ENCODE peak calls at places on chromosomes 12 and 14, in six cellular contexts. N, Y, W, K, B and A are unnamed samples.

GRCh38 chr14:90491221-90491867 is 94.5 kb downstream of the CALM1 start:
- DNase-seq in N (peak; percentile 73), Y (peak; percentile 20), W (no peak), K (no peak), B (peak; percentile 58), A (peak; percentile 5)

GRCh38 chr12:111636209-111636928 is 37.3 kb upstream of the ATXN2 start:
- DNase-seq in N (peak; percentile 72), Y (peak; percentile 80), W (peak; percentile 25), K (no peak), B (peak; percentile 54), A (no peak)

GRCh38 chr14:32761381-32761968 is 177.2 kb upstream of the NPAS3 start:
- DNase-seq in N (no peak), Y (peak; percentile 21), W (no peak), K (peak; percentile 2), B (no peak), A (no peak)

GRCh38 chr12:52990206-52990605 is 16.1 kb upstream of the EIF4B start:
- DNase-seq in N (no peak), Y (no peak), W (no peak), K (no peak), B (peak; percentile 54), A (no peak)

GRCh38 chr14:24903337-24903736 is 146.6 kb downstream of the STXBP6 start:
- DNase-seq in N (no peak), Y (peak; percentile 75), W (no peak), K (no peak), B (peak; percentile 75), A (no peak)

GRCh38 chr14:94775082-94775874 is 5.4 kb upstream of the GSC start:
- DNase-seq in N (no peak), Y (no peak), W (no peak), K (no peak), B (no peak), A (no peak)

GRCh38 chr12:29278673-29279420 is 102.1 kb downstream of the ERGIC2 start:
- DNase-seq in N (no peak), Y (no peak), W (no peak), K (no peak), B (no peak), A (no peak)

GRCh38 chr14:99899578-99900178 is 106.5 kb downstream of the EML1 start:
- DNase-seq in N (no peak), Y (peak; percentile 59), W (peak; percentile 28), K (peak; percentile 29), B (peak; percentile 47), A (no peak)

GRCh38 chr14:50560929-50561280 is 960 bp downstream of the ATL1 start:
- DNase-seq in N (peak; percentile 85), Y (peak; percentile 69), W (peak; percentile 91), K (peak; percentile 38), B (peak; percentile 71), A (peak; percentile 11)

GRCh38 chr12:19683178-19683927 is 244.1 kb downstream of the AEBP2 start:
- DNase-seq in N (no peak), Y (peak; percentile 54), W (no peak), K (peak; percentile 26), B (peak; percentile 73), A (no peak)

GRCh38 chr14:70186826-70187483 is 1.8 kb downstream of the SLC8A3 start:
- DNase-seq in N (no peak), Y (peak; percentile 7), W (peak; percentile 12), K (no peak), B (no peak), A (peak; percentile 60)

GRCh38 chr14:42277840-42278239 is 671.2 kb downstream of the LRFN5 start:
- DNase-seq in N (no peak), Y (no peak), W (no peak), K (no peak), B (no peak), A (peak; percentile 4)

GRCh38 chr12:12214635-12215131 is 52.2 kb downstream of the LRP6 start:
- DNase-seq in N (no peak), Y (peak; percentile 6), W (peak; percentile 61), K (peak; percentile 5), B (peak; percentile 63), A (no peak)

GRCh38 chr12:68367903-68368302 is 35.7 kb upstream of the MDM1 start:
- DNase-seq in N (no peak), Y (no peak), W (peak; percentile 64), K (no peak), B (no peak), A (no peak)

GRCh38 chr12:76457010-76457409 is 102.6 kb downstream of the OSBPL8 start:
- DNase-seq in N (no peak), Y (no peak), W (no peak), K (no peak), B (no peak), A (no peak)

GRCh38 chr14:20632448-20632830 is 9.1 kb downstream of the OR6S1 start:
- DNase-seq in N (no peak), Y (no peak), W (peak; percentile 50), K (no peak), B (no peak), A (peak; percentile 46)

GRCh38 chr12:618626-619025 is 44.6 kb downstream of the NINJ2 start:
- DNase-seq in N (no peak), Y (no peak), W (no peak), K (no peak), B (no peak), A (no peak)

GRCh38 chr14:52265248-52265647 is 2.2 kb upstream of the PTGDR start:
- DNase-seq in N (no peak), Y (no peak), W (peak; percentile 79), K (no peak), B (no peak), A (no peak)

GRCh38 chr12:24954261-24954660 is 5.4 kb upstream of the BCAT1 start:
- DNase-seq in N (no peak), Y (no peak), W (no peak), K (no peak), B (no peak), A (no peak)

GRCh38 chr14:58718226-58718625 is 80.5 kb downstream of the DACT1 start:
- DNase-seq in N (no peak), Y (no peak), W (no peak), K (no peak), B (no peak), A (no peak)

GRCh38 chr14:63205850-63206249 is 1.6 kb downstream of the RHOJ start:
- DNase-seq in N (no peak), Y (peak; percentile 35), W (no peak), K (no peak), B (peak; percentile 28), A (no peak)

GRCh38 chr14:100617715-100618693 is 30.8 kb upstream of the BEGAIN start:
- DNase-seq in N (no peak), Y (peak; percentile 15), W (peak; percentile 65), K (no peak), B (no peak), A (no peak)

GRCh38 chr12:15350643-15351042 is 28.3 kb downstream of the PTPRO start:
- DNase-seq in N (no peak), Y (no peak), W (no peak), K (no peak), B (no peak), A (no peak)

GRCh38 chr12:88266851-88267360 is 124.8 kb downstream of the TMTC3 start:
- DNase-seq in N (no peak), Y (peak; percentile 45), W (no peak), K (no peak), B (no peak), A (no peak)

GRCh38 chr14:53047302-53047701 is 96.5 kb upstream of the FERMT2 start:
- DNase-seq in N (no peak), Y (no peak), W (no peak), K (no peak), B (peak; percentile 37), A (no peak)

GRCh38 chr14:68718033-68718725 is 74.7 kb downstream of the ZFP36L1 start:
- DNase-seq in N (no peak), Y (no peak), W (no peak), K (no peak), B (no peak), A (no peak)
- TF ChIP-seq CTCF in N (no peak), Y (no peak), W (no peak), K (no peak), B (peak; percentile 23), A (no peak)

GRCh38 chr14:96706893-96707292 is 90.3 kb upstream of the VRK1 start:
- DNase-seq in N (no peak), Y (no peak), W (no peak), K (no peak), B (no peak), A (no peak)
- TF ChIP-seq CTCF in N (no peak), Y (no peak), W (no peak), K (no peak), B (no peak), A (no peak)

GRCh38 chr12:59499774-59500173 is 96.1 kb upstream of the SLC16A7 start:
- DNase-seq in N (no peak), Y (no peak), W (no peak), K (no peak), B (no peak), A (peak; percentile 10)

GRCh38 chr12:59500335-59500734 is 95.5 kb upstream of the SLC16A7 start:
- DNase-seq in N (no peak), Y (no peak), W (no peak), K (no peak), B (no peak), A (no peak)

GRCh38 chr12:59491877-59492276 is 104.0 kb upstream of the SLC16A7 start:
- DNase-seq in N (no peak), Y (no peak), W (peak; percentile 19), K (no peak), B (no peak), A (no peak)

DNA sequence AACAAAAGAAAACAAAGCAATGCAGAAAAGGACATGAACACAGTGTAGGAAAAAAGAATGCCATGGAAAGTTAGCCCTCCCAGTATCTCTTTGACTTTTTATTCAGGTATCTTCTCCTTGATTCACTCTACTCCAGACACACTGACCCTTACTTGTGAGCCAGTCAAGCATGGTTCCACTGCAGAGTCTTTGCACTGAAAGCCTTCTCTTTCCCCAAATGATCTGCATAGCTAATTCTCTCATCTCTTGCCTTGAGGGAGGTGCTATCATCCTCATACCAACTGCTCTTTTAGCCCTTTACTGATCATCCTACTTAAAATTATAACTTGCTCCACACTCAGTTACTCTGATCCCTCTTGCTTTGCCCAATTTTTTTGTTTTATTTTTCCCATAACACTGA is 101.2 kb upstream of the SLC16A7 start:
- DNase-seq in N (no peak), Y (no peak), W (no peak), K (no peak), B (no peak), A (no peak)
- TF ChIP-seq CTCF in N (no peak), Y (no peak), W (no peak), K (no peak), B (no peak), A (no peak)

GRCh38 chr12:65685514-65685913 is 138.8 kb upstream of the HMGA2 start:
- DNase-seq in N (no peak), Y (peak; percentile 57), W (peak; percentile 54), K (peak; percentile 32), B (peak; percentile 43), A (no peak)
- TF ChIP-seq CTCF in N (no peak), Y (peak; percentile 59), W (peak; percentile 50), K (peak; percentile 25), B (peak; percentile 58), A (peak; percentile 34)

DNA sequence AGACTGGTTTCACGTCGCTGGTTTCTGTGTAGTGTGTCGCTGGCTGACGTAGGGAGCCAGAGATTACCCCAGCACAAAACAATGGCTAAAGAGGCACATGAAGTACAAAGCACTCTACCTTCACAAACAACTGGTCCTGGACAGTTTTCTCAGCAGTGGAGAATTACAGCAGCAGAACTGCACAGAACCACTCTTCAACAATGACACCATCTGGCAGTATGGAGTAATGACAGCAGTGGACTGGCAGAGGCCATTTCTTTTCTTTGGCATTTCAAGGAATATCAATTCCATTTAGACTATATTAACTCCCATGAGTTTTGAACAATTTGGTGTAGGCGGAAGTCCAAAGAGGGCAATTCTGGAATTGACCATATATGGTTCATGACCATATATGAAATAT is 1074.1 kb downstream of the AACS start:
- DNase-seq in N (no peak), Y (no peak), W (peak; percentile 7), K (no peak), B (no peak), A (no peak)
- TF ChIP-seq CTCF in N (no peak), Y (no peak), W (peak; percentile 23), K (no peak), B (no peak), A (no peak)